ENCODE peak calls at places on chromosomes 12 and 14, in nine cellular contexts. L, D, T, V, M, B, H, Y and P are unnamed samples.

GRCh38 chr14:68637106-68638021 is 155.5 kb downstream of the ZFP36L1 start:
- DNase-seq in V (peak; percentile 90), L (peak; percentile 63), Y (peak; percentile 61), B (no peak), M (no peak), T (peak; percentile 75), H (peak; percentile 77), D (no peak), P (no peak)

GRCh38 chr12:11684393-11684792 is 34.9 kb downstream of the ETV6 start:
- DNase-seq in V (no peak), B (no peak), T (no peak), H (peak; percentile 63), Y (no peak), M (no peak), L (no peak), D (no peak), P (no peak)

GRCh38 chr12:127162902-127163301 is 1104.1 kb upstream of the TMEM132C start:
- DNase-seq in M (no peak), V (peak; percentile 74), B (peak; percentile 80), Y (peak; percentile 61), D (peak; percentile 38), H (peak; percentile 84), L (no peak), T (peak; percentile 55), P (no peak)

GRCh38 chr12:46386360-46386867 is 13.8 kb upstream of the SLC38A2 start:
- DNase-seq in D (no peak), B (no peak), M (no peak), V (peak; percentile 97), H (peak; percentile 95), Y (peak; percentile 98), T (peak; percentile 88), L (no peak), P (peak; percentile 44)

GRCh38 chr12:1217191-1217949 is 226.3 kb downstream of the ERC1 start:
- DNase-seq in D (no peak), V (peak; percentile 54), M (no peak), T (peak; percentile 45), Y (peak; percentile 94), H (peak; percentile 86), L (no peak), B (no peak), P (no peak)

GRCh38 chr12:100674009-100674888 is 100.8 kb downstream of the GAS2L3 start:
- DNase-seq in H (no peak), M (no peak), Y (no peak), D (no peak), B (no peak), V (no peak), L (no peak), T (no peak), P (no peak)

GRCh38 chr14:68439741-68440140 is 353.1 kb downstream of the ZFP36L1 start:
- DNase-seq in H (no peak), M (no peak), V (peak; percentile 37), T (no peak), L (no peak), Y (no peak), D (no peak), B (no peak), P (no peak)

GRCh38 chr12:100234166-100234565 is 32.7 kb downstream of the DEPDC4 start:
- DNase-seq in V (peak; percentile 20), H (peak; percentile 79), B (no peak), Y (peak; percentile 60), L (no peak), M (no peak), T (peak; percentile 91), D (no peak), P (no peak)

GRCh38 chr12:96648941-96649340 is 159.6 kb downstream of the CFAP54 start:
- DNase-seq in M (no peak), D (no peak), T (no peak), L (no peak), B (no peak), H (no peak), Y (no peak), V (no peak), P (no peak)

GRCh38 chr12:63779498-63780481 is at the start of gene RXYLT1:
- DNase-seq in Y (peak; percentile 72), L (peak; percentile 94), T (peak; percentile 83), V (peak; percentile 73), B (peak; percentile 88), D (peak; percentile 18), H (peak; percentile 92), M (peak; percentile 26), P (peak; percentile 91)

GRCh38 chr14:88934231-88934898 is 109.9 kb downstream of the TTC8 start:
- DNase-seq in V (peak; percentile 25), M (no peak), H (peak; percentile 16), T (no peak), B (no peak), D (no peak), Y (peak; percentile 41), L (no peak), P (no peak)

GRCh38 chr12:128069359-128069997 is 197.5 kb upstream of the TMEM132C start:
- DNase-seq in B (no peak), M (no peak), Y (peak; percentile 69), H (peak; percentile 79), T (peak; percentile 45), V (peak; percentile 75), D (no peak), L (no peak), P (no peak)

GRCh38 chr12:92690601-92691000 is 12.2 kb upstream of the PLEKHG7 start:
- DNase-seq in Y (peak; percentile 14), V (no peak), L (no peak), T (no peak), H (no peak), M (no peak), B (no peak), D (no peak), P (no peak)

GRCh38 chr12:53963434-53964314 is 9.0 kb downstream of the HOXC12 start:
- DNase-seq in L (no peak), T (no peak), D (no peak), V (no peak), M (no peak), B (no peak), H (no peak), Y (no peak), P (no peak)

GRCh38 chr12:53965251-53966069 is 7.5 kb upstream of the HOXC11 start:
- DNase-seq in Y (no peak), B (no peak), V (no peak), H (no peak), M (no peak), T (no peak), L (no peak), D (no peak), P (no peak)

GRCh38 chr12:53963005-53963404 is 8.3 kb downstream of the HOXC12 start:
- DNase-seq in D (no peak), V (no peak), Y (no peak), B (no peak), L (no peak), T (no peak), M (no peak), H (no peak), P (no peak)

GRCh38 chr12:53966070-53966384 is 6.9 kb upstream of the HOXC11 start:
- DNase-seq in Y (no peak), T (no peak), M (no peak), H (no peak), V (no peak), B (no peak), L (no peak), D (no peak), P (no peak)

GRCh38 chr12:53964315-53964713 is 8.6 kb upstream of the HOXC11 start:
- DNase-seq in M (no peak), H (no peak), D (no peak), L (no peak), T (no peak), Y (no peak), V (no peak), B (no peak), P (no peak)
- H3K4me3 ChIP-seq in M (no peak overlapping the region), H (no peak overlapping the region), D (no peak overlapping the region), L (no peak overlapping the region), T (no peak overlapping the region), Y (no peak overlapping the region), V (no peak overlapping the region), B (peak overlapping the region; percentile 4), P (no peak overlapping the region)

GRCh38 chr14:61568572-61569011 is 126.7 kb upstream of the HIF1A start:
- DNase-seq in H (no peak), D (peak; percentile 53), V (no peak), M (peak; percentile 28), B (peak; percentile 55), Y (no peak), T (no peak), L (peak; percentile 63), P (peak; percentile 91)
- H3K4me3 ChIP-seq in H (no peak overlapping the region), D (peak overlapping the region; percentile 46), V (no peak overlapping the region), M (peak overlapping the region; percentile 53), B (peak overlapping the region; percentile 26), Y (no peak overlapping the region), T (no peak overlapping the region), L (no peak overlapping the region), P (peak overlapping the region; percentile 48)

GRCh38 chr12:97784904-97785303 is 322.3 kb downstream of the RMST start:
- DNase-seq in T (no peak), L (no peak), D (no peak), H (no peak), M (no peak), V (no peak), B (no peak), Y (no peak), P (no peak)
- H3K4me3 ChIP-seq in T (no peak overlapping the region), L (no peak overlapping the region), D (no peak overlapping the region), H (no peak overlapping the region), M (no peak overlapping the region), V (no peak overlapping the region), B (no peak overlapping the region), Y (no peak overlapping the region), P (no peak overlapping the region)

GRCh38 chr14:105860615-105861580 is 334.5 kb downstream of the TMEM121 start:
- DNase-seq in M (no peak), D (peak; percentile 35), L (no peak), H (no peak), B (peak; percentile 30), Y (no peak), V (no peak), T (no peak), P (peak; percentile 42)
- H3K4me3 ChIP-seq in M (peak overlapping the region; percentile 30), D (peak overlapping the region; percentile 99), L (no peak overlapping the region), H (no peak overlapping the region), B (no peak overlapping the region), Y (no peak overlapping the region), V (no peak overlapping the region), T (no peak overlapping the region), P (peak overlapping the region; percentile 80)

GRCh38 chr12:42732908-42733411 is 143.4 kb upstream of the PRICKLE1 start:
- DNase-seq in V (no peak), D (no peak), Y (no peak), B (no peak), M (no peak), L (no peak), T (no peak), H (no peak), P (no peak)

GRCh38 chr12:42733911-42734310 is 144.4 kb upstream of the PRICKLE1 start:
- DNase-seq in D (no peak), L (no peak), B (no peak), H (no peak), T (no peak), M (no peak), Y (no peak), V (no peak), P (no peak)

GRCh38 chr12:42737364-42737763 is 147.8 kb upstream of the PRICKLE1 start:
- DNase-seq in V (no peak), M (no peak), L (no peak), D (no peak), Y (no peak), B (no peak), T (no peak), H (no peak), P (no peak)

GRCh38 chr12:42730286-42730685 is 140.7 kb upstream of the PRICKLE1 start:
- DNase-seq in T (peak; percentile 18), Y (no peak), M (no peak), H (peak; percentile 14), B (no peak), D (no peak), V (no peak), L (no peak), P (no peak)

GRCh38 chr12:42735869-42736361 is 146.4 kb upstream of the PRICKLE1 start:
- DNase-seq in L (peak; percentile 84), T (no peak), M (no peak), D (no peak), Y (no peak), B (no peak), V (no peak), H (peak; percentile 39), P (no peak)
- H3K4me3 ChIP-seq in L (peak overlapping the region; percentile 22), T (no peak overlapping the region), M (no peak overlapping the region), D (no peak overlapping the region), Y (no peak overlapping the region), B (no peak overlapping the region), V (no peak overlapping the region), H (no peak overlapping the region), P (no peak overlapping the region)